ENCODE peak calls at places on chromosomes 2 and 18, in seven cellular contexts. A, B, N, Q, K, R and T are unnamed samples.
A peak's percentile ranks its signal among the peaks of the same experiment; 100 is the strongest.

GRCh38 chr2:72931280-72931910 is 14.1 kb downstream of the EMX1 start:
- DNase-seq in R (no peak), Q (no peak), K (no peak), N (peak; percentile 71), B (no peak), A (no peak), T (no peak)

GRCh38 chr18:36761186-36761698 is 67.6 kb downstream of the TPGS2 start:
- DNase-seq in R (no peak), N (no peak), A (no peak), K (no peak), B (no peak), Q (no peak), T (no peak)

GRCh38 chr2:179049203-179049545 is 763 bp downstream of the CCDC141 start:
- DNase-seq in A (no peak), Q (no peak), B (no peak), N (no peak), K (no peak), R (no peak), T (no peak)

GRCh38 chr18:40079786-40080185 is 1875.2 kb upstream of the PIK3C3 start:
- DNase-seq in Q (no peak), R (no peak), N (no peak), K (no peak), A (no peak), B (no peak), T (no peak)

GRCh38 chr2:74498500-74499268 is 719 bp downstream of the LBX2 start:
- DNase-seq in R (no peak), A (no peak), N (peak; percentile 76), K (peak; percentile 28), B (no peak), Q (no peak), T (no peak)

GRCh38 chr2:28163627-28164279 is 228.9 kb upstream of the FOSL2 start:
- DNase-seq in B (no peak), Q (no peak), K (no peak), A (no peak), N (no peak), R (no peak), T (no peak)

GRCh38 chr2:236284208-236284607 is 20.0 kb upstream of the ASB18 start:
- DNase-seq in A (no peak), Q (no peak), K (no peak), R (no peak), B (no peak), N (no peak), T (no peak)

GRCh38 chr2:66192888-66193287 is 242.0 kb upstream of the MEIS1 start:
- DNase-seq in Q (no peak), K (no peak), A (no peak), N (no peak), R (no peak), B (no peak), T (no peak)

GRCh38 chr2:61419570-61419969 is 51.3 kb downstream of the USP34 start:
- DNase-seq in R (no peak), A (no peak), B (no peak), Q (no peak), K (no peak), N (no peak), T (no peak)

GRCh38 chr2:46460241-46460921 is 19.0 kb upstream of the TMEM247 start:
- DNase-seq in K (no peak), A (no peak), B (no peak), Q (no peak), N (no peak), R (no peak), T (no peak)

GRCh38 chr2:71778514-71779305 is 325.3 kb downstream of the DYSF start:
- DNase-seq in B (no peak), R (no peak), Q (no peak), N (no peak), A (no peak), K (peak; percentile 0), T (no peak)

GRCh38 chr18:76922107-76922506 is 99.8 kb downstream of the ZNF236 start:
- DNase-seq in B (no peak), N (peak; percentile 59), Q (peak; percentile 8), R (peak; percentile 7), K (peak; percentile 40), A (no peak), T (peak; percentile 8)

GRCh38 chr18:73768043-73768442 is 379.6 kb downstream of the FBXO15 start:
- DNase-seq in R (no peak), B (no peak), K (no peak), Q (no peak), A (no peak), N (no peak), T (no peak)

GRCh38 chr2:120861576-120862191 is 126.0 kb downstream of the GLI2 start:
- DNase-seq in Q (no peak), A (no peak), B (no peak), R (no peak), K (no peak), N (no peak), T (no peak)

GRCh38 chr18:55136864-55137263 is 177.6 kb upstream of the CCDC68 start:
- DNase-seq in B (no peak), R (peak; percentile 35), N (no peak), Q (no peak), K (no peak), A (no peak), T (no peak)

GRCh38 chr2:12819721-12820120 is 103.0 kb downstream of the TRIB2 start:
- DNase-seq in K (no peak), Q (no peak), A (peak; percentile 50), N (no peak), B (no peak), R (peak; percentile 32), T (no peak)

GRCh38 chr2:182259629-182260150 is 167.1 kb downstream of the PDE1A start:
- DNase-seq in B (no peak), N (no peak), K (no peak), A (no peak), Q (no peak), R (peak; percentile 15), T (no peak)

GRCh38 chr2:19358242-19359020 is at the start of gene OSR1:
- DNase-seq in N (no peak), R (peak; percentile 62), Q (no peak), A (no peak), B (peak; percentile 52), K (peak; percentile 46), T (no peak)

GRCh38 chr2:2898744-2899143 is 478.9 kb downstream of the EIPR1 start:
- DNase-seq in A (no peak), R (no peak), N (peak; percentile 15), K (no peak), Q (no peak), B (no peak), T (no peak)

GRCh38 chr2:235098273-235098672 is 146.5 kb downstream of the SH3BP4 start:
- DNase-seq in K (no peak), A (no peak), R (no peak), N (no peak), B (peak; percentile 16), Q (no peak), T (no peak)

GRCh38 chr18:49002045-49002444 is 51.3 kb upstream of the SMAD7 start:
- DNase-seq in K (no peak), N (no peak), A (no peak), Q (no peak), B (no peak), R (no peak), T (no peak)

GRCh38 chr18:11857177-11857887 is 6.1 kb downstream of the CHMP1B start:
- DNase-seq in B (peak; percentile 92), N (no peak), R (peak; percentile 99), K (no peak), Q (no peak), A (peak; percentile 98), T (no peak)

GRCh38 chr2:208334230-208334629 is 68.2 kb downstream of the PIKFYVE start:
- DNase-seq in B (no peak), N (no peak), K (no peak), R (no peak), A (no peak), Q (no peak), T (no peak)

GRCh38 chr2:88950010-88950409 is 258.5 kb downstream of the RPIA start:
- DNase-seq in A (no peak), B (no peak), K (no peak), R (no peak), Q (no peak), N (no peak), T (no peak)

GRCh38 chr2:160075171-160075570 is 12.8 kb upstream of the PLA2R1 start:
- DNase-seq in A (peak; percentile 65), K (no peak), R (peak; percentile 73), B (peak; percentile 44), N (no peak), Q (no peak), T (no peak)

GRCh38 chr2:168486440-168486839 is 30.4 kb downstream of the CERS6 start:
- DNase-seq in Q (no peak), B (no peak), R (no peak), K (no peak), N (no peak), A (no peak), T (no peak)

GRCh38 chr2:63796796-63797195 is 44.9 kb upstream of the UGP2 start:
- DNase-seq in A (no peak), K (no peak), B (no peak), N (no peak), Q (no peak), R (no peak), T (no peak)

GRCh38 chr2:11405599-11406491 is 60.1 kb downstream of the E2F6 start:
- DNase-seq in R (no peak), N (no peak), B (peak; percentile 43), A (no peak), Q (no peak), K (no peak), T (no peak)

GRCh38 chr2:118056165-118056534 is 32.1 kb upstream of the INSIG2 start:
- DNase-seq in R (no peak), N (no peak), B (no peak), A (no peak), K (no peak), Q (no peak), T (no peak)

GRCh38 chr2:44578401-44579135 is 216.8 kb downstream of the CAMKMT start:
- DNase-seq in R (peak; percentile 35), A (no peak), N (no peak), B (no peak), Q (no peak), K (no peak), T (no peak)